ENCODE peak calls at places on chromosomes 7 and 10, in six cellular contexts. H is stimulated activated CD4-positive, alpha-beta T cell treated with anti-CD3 and anti-CD28 coated beads, Interleukin-1b, Interleukin-23, amount 100 ng/mL, for 4 hours; G is NCI-H1105; R is activated gamma-delta T cell treated with Interleukin-2 at 50 U/mL for 16 hours; S is HFFc6; Z is activated CD4-positive, alpha-beta T cell treated with anti-CD3 and anti-CD28 coated beads, Interleukin-2, amount 50 U/mL, for 24 hours. V is an unnamed sample.

GRCh38 chr10:132836832-132837540 is 51.0 kb upstream of the NKX6-2 start:
- DNase-seq in H (peak; percentile 49), G (peak; percentile 13), R (peak; percentile 32), S (no peak), Z (peak; percentile 26), V (peak; percentile 54)

GRCh38 chr7:69577221-69577620 is 21.1 kb upstream of the AUTS2 start:
- DNase-seq in H (no peak), G (no peak), R (no peak), S (no peak), Z (no peak), V (no peak)

GRCh38 chr10:103661198-103661950 is 167.9 kb downstream of the NEURL1 start:
- DNase-seq in H (peak; percentile 22), G (peak; percentile 71), R (peak; percentile 47), S (peak; percentile 88), Z (no peak), V (peak; percentile 22)

GRCh38 chr10:78654047-78654590 is 414.6 kb upstream of the ZMIZ1 start:
- DNase-seq in H (no peak), G (no peak), R (no peak), S (no peak), Z (no peak), V (no peak)

GRCh38 chr10:58266003-58266825 is 1.5 kb downstream of the IPMK start:
- DNase-seq in H (no peak), G (no peak), R (no peak), S (peak; percentile 63), Z (no peak), V (no peak)

GRCh38 chr7:102273749-102274712 is 12.6 kb upstream of the SH2B2 start:
- DNase-seq in H (no peak), G (no peak), R (no peak), S (peak; percentile 86), Z (no peak), V (no peak)

GRCh38 chr7:38855867-38856266 is 53.1 kb downstream of the VPS41 start:
- DNase-seq in H (no peak), G (no peak), R (no peak), S (no peak), Z (no peak), V (no peak)

GRCh38 chr10:113907166-113907565 is 52.7 kb downstream of the NHLRC2 start:
- DNase-seq in H (no peak), G (no peak), R (no peak), S (no peak), Z (no peak), V (no peak)

GRCh38 chr7:32462966-32463365 is 27.2 kb downstream of the LSM5 start:
- DNase-seq in H (no peak), G (no peak), R (no peak), S (no peak), Z (no peak), V (no peak)

GRCh38 chr10:22544325-22545068 is 169.9 kb downstream of the PIP4K2A start:
- DNase-seq in H (no peak), G (no peak), R (no peak), S (no peak), Z (no peak), V (no peak)

GRCh38 chr7:12031186-12031585 is 179.9 kb upstream of the TMEM106B start:
- DNase-seq in H (no peak), G (no peak), R (no peak), S (no peak), Z (no peak), V (no peak)

GRCh38 chr7:68964060-68964459 is 634.2 kb upstream of the AUTS2 start:
- DNase-seq in H (no peak), G (no peak), R (no peak), S (no peak), Z (no peak), V (no peak)

GRCh38 chr10:54962134-54962900 is 161.3 kb upstream of the PCDH15 start:
- DNase-seq in H (no peak), G (no peak), R (no peak), S (no peak), Z (no peak), V (no peak)

GRCh38 chr7:142482899-142483658 is 225.2 kb upstream of the PRSS58 start:
- DNase-seq in H (peak; percentile 33), G (no peak), R (peak; percentile 50), S (peak; percentile 36), Z (no peak), V (no peak)

GRCh38 chr7:138980575-138981285 is 459 bp downstream of the KIAA1549 start:
- DNase-seq in H (peak; percentile 9), G (peak; percentile 11), R (no peak), S (no peak), Z (no peak), V (peak; percentile 19)